ENCODE peak calls at places on chromosome 14, in ten cellular contexts. B, M, D, J, N, Q, Y, C, F and S are unnamed samples.

GRCh38 chr14:74863274-74863673 is 12.7 kb downstream of the PROX2 start:
- DNase-seq in B (no peak), M (no peak), D (no peak), J (peak), N (no peak), Q (no peak), Y (no peak), C (no peak), F (no peak), S (no peak)

GRCh38 chr14:61524211-61524806 is 171.0 kb upstream of the HIF1A start:
- DNase-seq in B (no peak), M (no peak), D (no peak), J (no peak), N (peak), Q (no peak), Y (no peak), C (peak), F (no peak), S (no peak)

GRCh38 chr14:50344116-50344775 is 32.1 kb downstream of the DMAC2L start:
- DNase-seq in B (no peak), M (no peak), D (no peak), J (no peak), N (peak), Q (no peak), Y (no peak), C (no peak), F (no peak), S (no peak)

GRCh38 chr14:105987563-105987962 is 461.2 kb downstream of the TMEM121 start:
- DNase-seq in B (no peak), M (no peak), D (no peak), J (no peak), N (no peak), Q (no peak), Y (no peak), C (no peak), F (no peak), S (no peak)

GRCh38 chr14:74251546-74252030 is 12.3 kb downstream of the VSX2 start:
- DNase-seq in B (peak), M (peak), D (peak), J (peak), N (peak), Q (peak), Y (peak), C (peak), F (peak), S (peak)

GRCh38 chr14:50920482-50921225 is 23.6 kb downstream of the PYGL start:
- DNase-seq in B (no peak), M (no peak), D (no peak), J (no peak), N (peak), Q (no peak), Y (no peak), C (no peak), F (no peak), S (no peak)

GRCh38 chr14:95901014-95901413 is 24.4 kb downstream of the TUNAR start:
- DNase-seq in B (no peak), M (no peak), D (no peak), J (no peak), N (peak), Q (no peak), Y (no peak), C (no peak), F (peak), S (no peak)

GRCh38 chr14:93648440-93649168 is 139.7 kb downstream of the PRIMA1 start:
- DNase-seq in B (no peak), M (no peak), D (no peak), J (no peak), N (no peak), Q (no peak), Y (no peak), C (no peak), F (no peak), S (no peak)

GRCh38 chr14:42513837-42514236 is 907.2 kb downstream of the LRFN5 start:
- DNase-seq in B (no peak), M (no peak), D (no peak), J (no peak), N (no peak), Q (no peak), Y (no peak), C (no peak), F (no peak), S (no peak)

GRCh38 chr14:53022593-53022992 is 71.7 kb upstream of the FERMT2 start:
- DNase-seq in B (no peak), M (no peak), D (no peak), J (no peak), N (peak), Q (no peak), Y (no peak), C (no peak), F (no peak), S (no peak)

GRCh38 chr14:63362305-63362914 is 43.7 kb upstream of the GPHB5 start:
- DNase-seq in B (no peak), M (no peak), D (no peak), J (no peak), N (no peak), Q (no peak), Y (no peak), C (no peak), F (no peak), S (no peak)

GRCh38 chr14:63357841-63358240 is 39.1 kb upstream of the GPHB5 start:
- DNase-seq in B (no peak), M (no peak), D (no peak), J (no peak), N (no peak), Q (no peak), Y (no peak), C (no peak), F (no peak), S (no peak)

DNA sequence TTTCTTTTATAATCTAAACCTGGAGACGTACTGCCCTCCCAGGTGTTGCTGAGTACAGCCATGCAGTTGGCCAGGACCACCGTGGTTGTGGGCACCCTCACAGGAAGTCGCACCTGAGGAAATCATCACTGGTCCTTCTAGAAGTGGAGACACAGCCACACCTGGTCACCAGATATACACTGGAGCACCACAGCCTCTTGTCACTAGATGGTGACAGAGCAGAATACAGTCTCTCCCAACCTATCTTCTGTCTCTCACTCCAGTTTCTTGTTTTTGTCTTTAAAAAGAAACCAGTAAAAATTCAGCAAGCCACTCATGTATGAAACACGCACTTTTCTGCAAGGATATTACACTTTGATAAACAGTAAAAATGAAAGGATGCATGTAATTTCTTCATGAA is 43.1 kb upstream of the GPHB5 start:
- DNase-seq in B (no peak), M (no peak), D (no peak), J (no peak), N (no peak), Q (no peak), Y (no peak), C (no peak), F (no peak), S (no peak)
- TF ChIP-seq POLR2A in B (no peak), M (no peak), D (no peak), J (no peak), N (no peak), Q (no peak), Y (no peak), C (no peak), F (no peak), S (no peak)

GRCh38 chr14:37598085-37598972 is 2.9 kb downstream of the TTC6 start:
- DNase-seq in B (no peak), M (no peak), D (no peak), J (no peak), N (no peak), Q (peak), Y (no peak), C (no peak), F (peak), S (no peak)
- TF ChIP-seq POLR2A in B (no peak), M (peak), D (no peak), J (no peak), N (no peak), Q (no peak), Y (no peak), C (no peak), F (no peak), S (no peak)

DNA sequence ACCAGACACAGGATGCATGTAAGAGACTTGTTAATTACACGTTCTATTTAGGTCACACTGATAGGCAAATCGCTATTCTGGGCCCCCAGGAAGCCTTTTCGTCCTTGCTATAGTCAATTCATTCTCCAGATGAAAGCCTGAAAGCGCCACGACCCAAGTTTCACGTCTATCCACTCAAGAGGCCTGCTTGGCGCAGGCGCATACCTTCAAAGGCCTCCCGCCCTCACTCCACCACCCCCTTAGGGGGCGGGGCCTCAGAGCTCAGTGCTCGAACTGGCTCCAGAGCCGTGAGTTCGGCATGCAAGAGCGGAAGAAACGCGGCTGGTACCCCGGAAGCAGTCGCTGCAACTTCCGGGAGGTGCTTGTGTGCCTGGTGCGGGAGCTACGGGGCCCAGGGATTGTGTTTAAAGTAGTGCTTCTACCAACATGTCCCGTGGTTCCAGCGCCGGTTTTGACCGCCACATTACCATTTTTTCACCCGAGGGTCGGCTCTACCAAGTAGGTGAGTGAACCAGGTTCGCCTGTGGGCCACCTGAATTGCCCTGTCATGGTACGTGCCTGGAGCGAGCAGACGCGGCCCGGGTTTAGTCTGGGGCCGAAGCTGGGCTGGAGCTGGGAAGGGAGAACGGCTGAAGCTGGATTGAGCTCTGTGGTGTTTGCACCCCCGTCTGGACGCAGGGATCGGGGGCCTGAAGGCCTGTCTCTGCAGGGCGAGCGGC is at the start of gene PSMA6:
- DNase-seq in B (peak), M (peak), D (peak), J (peak), N (peak), Q (peak), Y (peak), C (peak), F (peak), S (peak)
- TF ChIP-seq POLR2A in B (peak), M (peak), D (peak), J (no peak), N (peak), Q (peak), Y (no peak), C (peak), F (no peak), S (peak)

DNA sequence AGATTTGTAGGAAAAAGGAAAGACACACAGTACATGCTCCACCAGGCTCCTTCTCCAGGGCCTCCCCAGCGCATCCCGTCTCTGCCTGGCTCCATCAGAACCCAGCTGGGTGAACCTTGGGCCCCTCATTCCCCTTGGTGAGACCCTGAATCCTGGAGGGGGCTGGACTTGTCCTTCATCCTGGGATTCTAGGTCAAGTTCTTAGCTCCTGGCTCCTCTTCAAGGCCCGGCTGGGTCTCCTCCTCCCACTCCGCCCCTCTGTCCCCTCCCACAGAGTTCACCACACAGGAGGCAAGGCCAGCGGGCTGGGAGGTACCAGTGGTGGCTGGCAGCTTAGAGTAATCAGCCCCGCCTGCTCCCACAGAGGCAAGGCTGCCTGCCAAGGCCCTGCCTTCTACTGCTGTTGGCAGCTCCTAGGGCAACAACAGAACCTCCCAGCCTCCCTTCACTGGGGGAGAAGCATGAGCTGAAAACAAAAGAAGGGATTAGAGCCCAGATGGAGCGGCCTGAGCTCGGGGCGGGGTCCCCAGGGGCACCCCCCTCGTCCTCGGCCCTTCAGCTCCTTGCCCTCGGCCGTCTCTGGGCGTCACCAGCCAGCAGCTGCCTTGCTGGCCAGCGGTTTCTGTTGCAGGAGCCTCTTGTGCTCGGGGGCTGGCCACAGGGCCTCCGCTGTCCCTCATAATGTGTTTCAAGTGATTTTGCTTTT is 49.4 kb downstream of the PSMA6 start:
- DNase-seq in B (peak), M (peak), D (peak), J (peak), N (peak), Q (peak), Y (peak), C (peak), F (peak), S (peak)
- TF ChIP-seq POLR2A in B (peak), M (peak), D (peak), J (no peak), N (no peak), Q (peak), Y (no peak), C (peak), F (no peak), S (peak)

GRCh38 chr14:69581316-69581935 is 6.8 kb upstream of the CCDC177 start:
- DNase-seq in B (no peak), M (no peak), D (no peak), J (no peak), N (no peak), Q (no peak), Y (no peak), C (no peak), F (no peak), S (no peak)
- TF ChIP-seq POLR2A in B (no peak), M (no peak), D (no peak), J (no peak), N (no peak), Q (no peak), Y (no peak), C (no peak), F (no peak), S (no peak)

GRCh38 chr14:75879031-75879430 is 102.8 kb downstream of the TGFB3 start:
- DNase-seq in B (no peak), M (no peak), D (no peak), J (no peak), N (peak), Q (no peak), Y (no peak), C (no peak), F (no peak), S (no peak)
- TF ChIP-seq POLR2A in B (no peak), M (no peak), D (no peak), J (no peak), N (no peak), Q (no peak), Y (no peak), C (no peak), F (no peak), S (no peak)

DNA sequence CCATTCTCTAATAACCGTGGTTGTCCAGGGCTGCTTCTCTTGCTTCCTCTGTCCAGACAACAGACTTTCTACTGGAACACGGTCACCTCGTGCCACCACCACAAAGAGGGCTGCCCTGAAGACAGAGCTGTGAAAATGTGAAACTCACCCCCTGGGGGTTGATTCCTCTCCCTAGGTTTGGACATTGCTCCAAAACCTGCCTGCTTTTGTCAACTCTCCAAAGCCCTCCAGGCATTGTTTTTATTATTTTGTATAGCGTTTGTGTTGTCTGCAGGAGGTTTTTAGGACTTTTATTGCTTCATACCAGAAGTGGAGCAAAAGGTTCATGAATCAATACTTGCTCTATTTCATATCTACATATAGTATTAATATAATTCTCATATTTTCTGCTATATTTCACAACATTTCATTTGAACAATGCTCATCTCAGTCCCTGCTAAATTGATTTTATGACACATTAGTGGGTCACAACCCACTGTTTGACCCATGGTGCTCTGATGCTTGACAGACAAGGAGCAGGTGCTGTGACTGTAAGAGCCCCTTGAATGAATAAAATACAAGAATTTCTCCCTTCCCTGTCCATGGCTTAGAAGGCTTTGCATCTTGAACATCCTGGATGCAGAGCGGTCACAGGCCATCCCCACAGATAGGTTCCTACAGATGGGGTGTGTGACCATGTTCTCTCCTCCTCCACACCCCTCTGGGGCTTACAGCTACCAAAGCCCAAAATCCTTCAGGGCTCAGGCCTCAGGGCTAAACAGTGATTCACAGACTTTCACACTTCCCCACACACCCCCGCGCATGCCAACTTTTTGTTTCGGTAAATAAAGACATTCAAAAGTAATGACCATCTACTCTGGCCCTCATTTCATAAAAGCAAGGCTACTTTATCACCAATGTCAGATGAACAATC is 20.6 kb upstream of the EML1 start:
- DNase-seq in B (no peak), M (no peak), D (peak), J (no peak), N (no peak), Q (no peak), Y (no peak), C (no peak), F (no peak), S (no peak)
- TF ChIP-seq POLR2A in B (no peak), M (no peak), D (no peak), J (no peak), N (no peak), Q (no peak), Y (no peak), C (no peak), F (no peak), S (no peak)

DNA sequence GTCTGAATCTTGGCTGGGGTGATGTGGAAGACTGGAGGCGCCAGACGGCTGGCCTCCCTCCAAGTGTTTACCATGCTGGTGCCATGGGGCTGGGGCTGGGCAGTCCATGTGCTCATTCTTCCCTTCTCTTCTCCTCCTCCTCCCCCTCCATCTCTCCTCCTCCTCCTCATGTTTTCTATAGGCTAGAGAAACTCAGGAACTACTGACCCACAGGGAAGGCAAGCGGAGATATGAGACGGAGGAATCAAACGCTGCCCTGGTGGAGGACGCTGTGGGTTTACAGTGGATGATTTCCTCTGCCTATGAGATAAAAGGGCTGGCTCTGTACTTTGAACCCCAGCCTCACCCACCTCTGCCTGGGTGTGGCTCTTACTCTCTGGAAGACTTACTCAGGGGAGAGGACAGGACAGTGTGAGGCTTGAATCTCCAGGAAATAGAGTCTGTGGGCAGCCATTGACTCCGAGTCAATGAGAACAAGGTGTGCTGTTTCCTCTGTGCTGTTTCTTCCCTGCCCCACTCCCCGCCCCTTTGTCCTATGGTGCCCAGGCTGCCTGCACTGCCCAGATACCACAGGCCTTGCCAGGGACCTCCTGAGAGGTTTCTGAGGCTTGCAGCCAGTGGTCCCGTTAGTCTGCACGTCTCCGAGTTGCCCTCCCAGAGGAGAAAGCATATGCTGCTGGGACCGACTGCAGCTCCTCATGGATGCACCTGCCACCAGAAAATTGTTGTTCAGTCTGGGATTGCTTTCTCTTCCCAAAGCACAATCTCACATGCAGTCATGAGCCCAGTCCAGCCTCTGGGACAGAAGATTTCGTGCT is 132.6 kb upstream of the ARHGAP5 start:
- DNase-seq in B (no peak), M (no peak), D (no peak), J (no peak), N (no peak), Q (no peak), Y (no peak), C (no peak), F (no peak), S (no peak)
- TF ChIP-seq POLR2A in B (no peak), M (no peak), D (no peak), J (no peak), N (no peak), Q (no peak), Y (no peak), C (no peak), F (no peak), S (no peak)

DNA sequence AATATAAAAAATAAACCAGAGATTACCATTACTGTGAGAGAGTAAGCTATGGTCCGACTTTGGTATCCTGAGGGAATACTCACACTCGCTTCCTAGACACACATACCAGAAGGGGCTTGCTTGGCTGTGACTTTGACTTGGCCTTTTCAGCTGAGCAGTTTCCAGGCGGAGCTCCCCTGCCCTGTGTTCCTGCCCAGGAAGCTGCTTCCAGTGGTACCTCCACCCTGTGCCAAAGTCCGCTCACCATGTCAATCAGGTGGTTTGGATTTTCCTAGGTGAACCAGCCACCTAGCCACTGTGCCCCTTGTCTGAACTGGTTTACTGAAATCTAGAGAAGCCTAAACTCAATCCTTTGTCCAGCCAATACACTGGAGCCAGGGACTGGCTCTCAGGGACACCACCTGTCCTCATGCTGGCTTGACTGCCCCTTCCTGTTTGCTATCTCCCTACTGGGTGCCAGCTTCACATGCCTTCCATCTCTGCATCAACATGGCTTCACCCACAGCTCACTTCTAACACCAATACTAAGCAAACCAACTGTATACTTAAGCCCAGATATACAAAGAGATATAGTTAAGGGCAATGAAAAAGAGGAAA is 28.6 kb downstream of the MAX start:
- DNase-seq in B (no peak), M (no peak), D (no peak), J (no peak), N (no peak), Q (no peak), Y (no peak), C (no peak), F (no peak), S (no peak)
- TF ChIP-seq POLR2A in B (no peak), M (no peak), D (no peak), J (no peak), N (no peak), Q (no peak), Y (no peak), C (no peak), F (no peak), S (no peak)